ENCODE peak calls at places on chromosomes 4 and X, in eight cellular contexts. P is fibroblast of lung; Z is mesothelial cell of epicardium; F is dorsolateral prefrontal cortex; W is A549; U is ovary; H is CD4-positive, alpha-beta T cell; E is AG09309. D is an unnamed sample.

GRCh38 chr4:70892086-70892769 is 9.9 kb upstream of the MOB1B start:
- DNase-seq in P (no peak), E (no peak), F (no peak), Z (no peak), W (no peak), H (no peak), U (no peak), D (no peak)

GRCh38 chr4:87939978-87940690 is 35.4 kb upstream of the SPP1 start:
- DNase-seq in P (no peak), H (no peak), W (no peak), F (no peak), Z (no peak), E (no peak), U (no peak), D (no peak)

GRCh38 chrX:53732797-53733196 is 46.3 kb upstream of the HUWE1 start:
- DNase-seq in U (no peak), Z (no peak), H (no peak), E (no peak), F (no peak), P (no peak), W (no peak), D (no peak)

GRCh38 chrX:154317391-154318000 is 21.9 kb downstream of the TKTL1 start:
- DNase-seq in H (no peak), W (peak), P (no peak), E (no peak), F (no peak), Z (no peak), U (no peak), D (no peak)

GRCh38 chrX:40058719-40059118 is 39.0 kb downstream of the BCOR start:
- DNase-seq in E (no peak), U (no peak), W (no peak), H (no peak), P (no peak), F (no peak), Z (no peak), D (no peak)

GRCh38 chr4:61827907-61828328 is 627.8 kb downstream of the ADGRL3 start:
- DNase-seq in Z (no peak), E (no peak), F (no peak), P (no peak), W (no peak), U (no peak), H (no peak), D (no peak)

GRCh38 chrX:68989865-68990606 is 161.2 kb downstream of the EFNB1 start:
- DNase-seq in U (peak), H (no peak), P (peak), Z (no peak), W (no peak), E (peak), F (no peak), D (no peak)

GRCh38 chr4:6732441-6733357 is 16.7 kb downstream of the BLOC1S4 start:
- DNase-seq in E (peak), Z (no peak), U (peak), P (peak), W (peak), H (no peak), F (peak), D (no peak)

GRCh38 chr4:37648084-37648817 is 37.9 kb downstream of the RELL1 start:
- DNase-seq in F (no peak), U (peak), W (peak), Z (no peak), P (peak), E (peak), H (no peak), D (no peak)

GRCh38 chr4:123555500-123556273 is 159.1 kb downstream of the SPRY1 start:
- DNase-seq in E (peak), P (peak), U (peak), W (peak), H (no peak), F (peak), Z (peak), D (peak)

GRCh38 chr4:80713409-80713808 is 317.1 kb upstream of the BMP3 start:
- DNase-seq in H (no peak), Z (no peak), E (no peak), P (no peak), F (no peak), W (no peak), U (no peak), D (no peak)

GRCh38 chr4:77758804-77759203 is 60.4 kb downstream of the CNOT6L start:
- DNase-seq in W (no peak), H (no peak), U (no peak), E (no peak), F (no peak), P (no peak), Z (no peak), D (no peak)

GRCh38 chr4:128060130-128060619 is 937 bp upstream of the LARP1B start:
- DNase-seq in H (no peak), U (no peak), W (no peak), Z (no peak), E (no peak), F (no peak), P (no peak), D (no peak)

GRCh38 chr4:174134361-174134760 is 149.1 kb downstream of the FBXO8 start:
- DNase-seq in E (no peak), P (no peak), W (no peak), F (no peak), U (no peak), Z (no peak), H (no peak), D (no peak)

GRCh38 chr4:93731448-93731847 is 97.1 kb upstream of the ATOH1 start:
- DNase-seq in E (no peak), W (no peak), H (no peak), U (no peak), Z (no peak), P (peak), F (no peak), D (no peak)

GRCh38 chr4:8882239-8882638 is 10.6 kb upstream of the HMX1 start:
- DNase-seq in F (no peak), P (no peak), W (no peak), H (no peak), U (no peak), E (no peak), Z (no peak), D (no peak)

GRCh38 chr4:169096221-169096620 is 86.2 kb upstream of the CBR4 start:
- DNase-seq in Z (no peak), U (no peak), F (no peak), P (no peak), H (no peak), W (no peak), E (no peak), D (no peak)

GRCh38 chr4:71300362-71300761 is 38.5 kb upstream of the SLC4A4 start:
- DNase-seq in H (no peak), F (no peak), U (no peak), W (no peak), Z (no peak), P (no peak), E (no peak), D (no peak)

GRCh38 chr4:8761824-8762205 is 109.8 kb downstream of the HMX1 start:
- DNase-seq in E (no peak), U (no peak), W (no peak), P (no peak), Z (no peak), H (no peak), F (no peak), D (no peak)

GRCh38 chrX:47169273-47169672 is 24.3 kb downstream of the RBM10 start:
- DNase-seq in Z (no peak), U (no peak), F (no peak), H (no peak), E (no peak), P (no peak), W (no peak), D (no peak)

GRCh38 chrX:13130776-13131175 is 86.4 kb upstream of the FAM9C start:
- DNase-seq in H (no peak), Z (no peak), P (no peak), U (no peak), E (no peak), F (no peak), W (no peak), D (no peak)

GRCh38 chr4:7186081-7186480 is 6.3 kb upstream of the SORCS2 start:
- DNase-seq in P (no peak), W (no peak), E (no peak), F (no peak), H (no peak), Z (no peak), U (peak), D (no peak)

GRCh38 chr4:74166135-74166534 is 8.2 kb downstream of the MTHFD2L start:
- DNase-seq in W (no peak), F (no peak), P (no peak), Z (no peak), H (no peak), U (no peak), E (no peak), D (no peak)

GRCh38 chr4:87974856-87975462 is 555 bp upstream of the SPP1 start:
- DNase-seq in F (no peak), U (no peak), Z (no peak), W (peak), E (no peak), P (peak), H (no peak), D (no peak)

GRCh38 chrX:45515262-45516215 is 314.9 kb upstream of the DIPK2B start:
- DNase-seq in U (peak), P (peak), E (peak), H (no peak), W (peak), Z (no peak), F (peak), D (no peak)

DNA sequence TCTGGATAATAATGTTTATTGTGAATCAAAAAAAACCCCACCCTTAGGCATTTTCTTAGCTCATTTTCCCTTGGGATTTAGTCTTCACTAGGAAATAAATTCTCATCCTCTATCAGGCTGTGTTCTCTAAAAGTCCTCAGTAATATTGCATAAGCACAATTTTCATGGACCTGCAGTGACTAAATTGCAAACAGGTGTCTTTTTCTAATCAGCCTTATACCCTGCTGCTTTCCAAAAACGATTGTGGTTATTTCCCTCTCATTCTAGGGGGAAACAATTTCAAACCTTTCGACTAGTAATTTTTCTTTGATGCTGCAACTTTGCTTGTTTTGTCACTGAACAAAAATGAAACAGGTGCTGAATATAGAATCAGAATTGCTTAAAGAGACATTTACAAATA is 549.9 kb downstream of the PDHA2 start:
- DNase-seq in U (no peak), W (no peak), E (no peak), H (no peak), P (no peak), Z (no peak), F (no peak), D (no peak)
- TF ChIP-seq CTCF in U (no peak), W (no peak), E (no peak), H (no peak), P (no peak), Z (no peak), F (no peak), D (no peak)

DNA sequence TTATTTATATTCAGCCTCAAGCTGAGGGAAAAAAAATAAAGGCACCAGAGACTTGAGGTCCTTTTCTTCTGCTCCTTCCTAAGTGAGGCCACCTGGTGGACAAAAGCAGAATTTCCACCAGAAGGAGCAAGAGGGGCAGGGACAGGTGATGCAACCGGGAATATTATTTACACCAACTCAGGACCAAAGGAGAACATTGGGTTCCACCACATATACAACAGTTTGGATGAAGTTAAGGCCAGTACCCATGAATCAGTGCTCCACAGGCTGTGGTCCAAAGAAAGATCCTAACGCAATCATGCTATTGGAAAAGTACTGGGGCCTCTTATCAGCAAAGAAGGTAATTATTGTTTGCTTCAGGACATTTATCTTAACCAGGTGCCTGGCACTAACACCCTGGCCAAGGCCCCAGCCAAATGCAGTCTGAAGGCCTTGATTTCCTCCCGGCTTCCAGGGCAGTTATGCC is 57.4 kb downstream of the TSC22D3 start:
- DNase-seq in W (peak), F (peak), U (peak), Z (no peak), E (peak), P (peak), H (peak), D (no peak)
- TF ChIP-seq CTCF in W (peak), F (peak), U (peak), Z (peak), E (peak), P (peak), H (peak), D (peak)

GRCh38 chr4:1234296-1234695 is 14.6 kb downstream of the CTBP1 start:
- DNase-seq in Z (no peak), F (no peak), P (no peak), W (no peak), E (no peak), H (no peak), U (no peak), D (no peak)

GRCh38 chr4:1235381-1236102 is 13.4 kb downstream of the CTBP1 start:
- DNase-seq in H (no peak), P (no peak), E (no peak), F (no peak), U (peak), Z (no peak), W (no peak), D (no peak)

GRCh38 chr4:1234811-1235292 is 14.1 kb downstream of the CTBP1 start:
- DNase-seq in U (peak), W (no peak), Z (no peak), H (no peak), F (no peak), E (no peak), P (no peak), D (no peak)

GRCh38 chr4:1232661-1233621 is 16.0 kb downstream of the CTBP1 start:
- DNase-seq in E (no peak), F (peak), Z (no peak), W (no peak), U (no peak), P (peak), H (no peak), D (no peak)

GRCh38 chr4:1233641-1234277 is 15.2 kb downstream of the CTBP1 start:
- DNase-seq in P (no peak), W (no peak), F (no peak), U (peak), Z (no peak), E (no peak), H (no peak), D (no peak)
- TF ChIP-seq CTCF in P (peak), W (no peak), F (peak), U (peak), Z (no peak), E (peak), H (no peak), D (peak)

DNA sequence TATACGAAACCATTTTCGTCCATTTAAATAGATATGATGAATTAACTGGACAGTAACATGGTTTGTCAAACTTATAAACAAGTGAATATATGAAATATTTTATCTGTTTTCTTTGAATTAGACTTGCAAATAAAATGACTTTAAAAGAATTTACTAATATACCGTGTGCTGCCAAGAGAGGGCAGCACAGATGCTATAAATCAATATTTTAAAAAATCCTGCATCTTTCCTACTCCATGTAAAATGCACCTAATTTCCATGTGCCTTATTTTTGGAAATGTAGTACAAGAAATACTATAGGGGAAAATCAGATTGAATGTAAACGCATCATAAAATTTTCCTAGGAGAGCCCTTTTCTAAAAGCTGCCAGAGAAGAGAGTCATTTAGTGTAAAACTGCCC is 62.2 kb downstream of the PRKX start:
- DNase-seq in W (peak), E (no peak), Z (no peak), U (no peak), H (no peak), P (peak), F (no peak), D (no peak)
- TF ChIP-seq CTCF in W (peak), E (peak), Z (peak), U (peak), H (peak), P (peak), F (peak), D (peak)

DNA sequence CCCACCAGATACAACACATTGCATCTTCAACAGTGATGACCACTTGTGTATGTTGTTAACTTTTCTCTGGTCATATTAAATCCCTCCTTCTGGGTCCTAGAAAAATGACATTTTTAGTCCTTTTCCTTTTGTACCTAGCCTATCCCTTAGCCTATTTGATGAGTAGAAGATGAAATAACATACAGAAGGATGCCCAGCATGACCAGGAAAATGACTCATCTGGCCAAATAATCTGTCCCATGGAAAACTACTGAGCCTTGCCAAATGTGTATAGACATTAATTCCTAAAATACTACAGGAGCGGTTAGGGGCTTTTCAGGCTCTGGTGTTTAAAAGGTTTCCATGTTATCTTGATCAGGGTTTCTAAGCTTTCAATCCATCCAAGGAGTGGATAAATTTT is 129.0 kb upstream of the KCNIP4 start:
- DNase-seq in W (no peak), P (peak), Z (no peak), H (no peak), U (no peak), F (no peak), E (no peak), D (no peak)
- TF ChIP-seq CTCF in W (no peak), P (no peak), Z (no peak), H (no peak), U (no peak), F (no peak), E (no peak), D (no peak)

GRCh38 chr4:164933244-164933643 is 44.2 kb downstream of the TRIM61 start:
- DNase-seq in U (no peak), W (no peak), H (no peak), E (no peak), Z (no peak), F (no peak), P (no peak), D (no peak)

GRCh38 chr4:164943192-164943591 is 34.3 kb downstream of the TRIM61 start:
- DNase-seq in P (no peak), W (no peak), E (no peak), H (no peak), U (no peak), F (no peak), Z (no peak), D (no peak)

GRCh38 chr4:164935363-164935762 is 42.1 kb downstream of the TRIM61 start:
- DNase-seq in U (no peak), Z (no peak), E (no peak), H (no peak), F (no peak), P (no peak), W (no peak), D (no peak)

GRCh38 chr4:164931551-164932324 is 45.7 kb downstream of the TRIM61 start:
- DNase-seq in H (no peak), Z (no peak), P (no peak), F (no peak), E (no peak), U (no peak), W (no peak), D (no peak)

DNA sequence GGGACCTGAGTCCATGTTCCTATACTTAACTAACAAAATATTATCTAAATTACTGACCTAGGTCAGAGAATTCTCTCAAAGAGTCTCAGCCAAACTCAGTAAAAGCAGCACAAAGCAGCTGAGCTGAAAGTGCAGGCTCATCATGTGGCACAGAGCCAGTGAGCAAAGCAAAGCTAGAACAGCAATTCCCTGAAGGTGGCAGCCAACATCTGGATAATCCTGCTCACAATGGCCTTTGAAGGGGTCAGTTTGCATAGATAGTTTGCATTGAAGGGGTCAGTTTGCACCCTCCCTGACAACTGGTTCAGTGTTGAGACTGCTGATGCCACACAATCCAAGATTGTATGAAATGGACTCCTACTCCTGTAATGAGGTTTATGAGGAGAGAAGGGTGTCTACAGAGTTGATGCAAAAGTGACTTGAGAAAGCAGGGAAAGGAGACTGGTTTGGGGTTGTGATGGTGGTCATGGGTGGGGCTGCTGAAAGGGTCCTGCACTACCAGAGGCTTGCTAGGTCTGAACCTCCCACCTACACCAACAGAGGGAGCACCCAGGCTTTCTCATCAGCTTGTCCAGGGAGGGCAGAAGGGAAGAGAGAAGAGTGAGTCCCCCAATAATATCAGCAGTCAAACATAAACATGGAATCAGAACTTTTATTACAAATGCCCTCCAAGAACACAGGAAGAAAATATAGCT is 39.7 kb downstream of the TRIM61 start:
- DNase-seq in E (no peak), W (no peak), H (no peak), P (no peak), F (peak), U (peak), Z (no peak), D (no peak)
- TF ChIP-seq CTCF in E (peak), W (no peak), H (no peak), P (peak), F (peak), U (no peak), Z (no peak), D (peak)

GRCh38 chr4:139719381-139720101 is 53.9 kb downstream of the MGST2 start:
- DNase-seq in P (no peak), F (no peak), E (no peak), H (no peak), Z (no peak), U (no peak), W (no peak), D (no peak)
- TF ChIP-seq CTCF in P (no peak), F (no peak), E (no peak), H (no peak), Z (no peak), U (no peak), W (no peak), D (no peak)

GRCh38 chrX:94831364-94831763 is 1157.4 kb downstream of the FAM133A start:
- DNase-seq in U (no peak), F (no peak), H (no peak), Z (no peak), E (no peak), P (peak), W (peak), D (no peak)
- TF ChIP-seq CTCF in U (no peak), F (peak), H (no peak), Z (peak), E (peak), P (no peak), W (peak), D (peak)

D was measured in type B pancreatic cell.